ENCODE peak calls at places on chromosome 7, in seven cellular contexts. W, E, D, Y, N, A and S are unnamed samples.

GRCh38 chr7:127270093-127270492 is 17.4 kb upstream of the GRM8 start:
- DNase-seq in D (no peak), Y (no peak), E (no peak), W (no peak), N (no peak), A (no peak), S (no peak)

GRCh38 chr7:96118449-96119001 is 203.4 kb downstream of the SLC25A13 start:
- DNase-seq in A (peak; percentile 8), N (peak; percentile 9), W (no peak), E (no peak), D (no peak), Y (no peak), S (no peak)

GRCh38 chr7:151020231-151020630 is 4.1 kb downstream of the ATG9B start:
- DNase-seq in Y (no peak), N (no peak), A (no peak), D (peak; percentile 39), W (no peak), E (no peak), S (no peak)

GRCh38 chr7:99791021-99791420 is 7.0 kb upstream of the CYP3A4 start:
- DNase-seq in A (no peak), Y (no peak), W (no peak), N (no peak), D (no peak), E (no peak), S (no peak)

GRCh38 chr7:149257146-149257545 is 4.8 kb upstream of the ZNF783 start:
- DNase-seq in E (no peak), A (no peak), Y (no peak), D (no peak), N (no peak), W (no peak), S (no peak)

GRCh38 chr7:30472081-30472770 is 6.4 kb downstream of the NOD1 start:
- DNase-seq in E (no peak), W (no peak), Y (no peak), D (no peak), N (no peak), A (no peak), S (peak; percentile 25)

GRCh38 chr7:44098092-44099068 is 5.8 kb upstream of the AEBP1 start:
- DNase-seq in D (no peak), Y (no peak), E (no peak), A (no peak), N (no peak), W (no peak), S (no peak)

GRCh38 chr7:36310897-36311296 is 78.8 kb upstream of the ANLN start:
- DNase-seq in E (no peak), N (no peak), D (no peak), A (no peak), Y (peak; percentile 7), W (no peak), S (no peak)

GRCh38 chr7:73613954-73614735 is 10.2 kb downstream of the MLXIPL start:
- DNase-seq in W (peak; percentile 92), A (peak; percentile 21), N (no peak), Y (no peak), D (no peak), E (no peak), S (no peak)

GRCh38 chr7:48337012-48337621 is 165.9 kb downstream of the ABCA13 start:
- DNase-seq in Y (no peak), D (no peak), A (peak; percentile 2), E (no peak), W (peak; percentile 6), N (peak; percentile 53), S (no peak)

GRCh38 chr7:122885583-122886356 is 490 bp downstream of the CADPS2 start:
- DNase-seq in Y (peak; percentile 60), D (peak; percentile 67), E (peak; percentile 30), W (peak; percentile 60), N (peak; percentile 63), A (peak; percentile 26), S (peak; percentile 32)

GRCh38 chr7:36605261-36605660 is 119.0 kb downstream of the AOAH start:
- DNase-seq in Y (no peak), D (no peak), N (no peak), W (no peak), E (no peak), A (peak; percentile 22), S (no peak)

GRCh38 chr7:1457059-1457948 is 2.0 kb downstream of the MICALL2 start:
- DNase-seq in A (no peak), E (no peak), D (no peak), Y (no peak), N (no peak), W (peak; percentile 41), S (no peak)

GRCh38 chr7:35727571-35727970 is 32.6 kb upstream of the HERPUD2 start:
- DNase-seq in A (no peak), D (peak; percentile 51), E (no peak), N (no peak), Y (no peak), W (no peak), S (no peak)

GRCh38 chr7:12524794-12525386 is 45.6 kb upstream of the SCIN start:
- DNase-seq in A (peak; percentile 39), E (no peak), W (peak; percentile 68), Y (no peak), D (peak; percentile 66), N (peak; percentile 57), S (no peak)

GRCh38 chr7:112462236-112462635 is 12.0 kb downstream of the IFRD1 start:
- DNase-seq in D (peak; percentile 80), W (peak; percentile 86), Y (peak; percentile 83), N (no peak), A (peak; percentile 74), E (peak; percentile 59), S (peak; percentile 73)

GRCh38 chr7:6680146-6680545 is 26.6 kb downstream of the ZNF12 start:
- DNase-seq in A (no peak), D (no peak), Y (no peak), W (no peak), N (no peak), E (no peak), S (no peak)

GRCh38 chr7:6675807-6676405 is 30.8 kb downstream of the ZNF12 start:
- DNase-seq in N (no peak), Y (no peak), W (no peak), E (no peak), D (no peak), A (no peak), S (no peak)
- H3K9me3 ChIP-seq in N (no peaks in the 10 kb centered on the region), Y (peaks cover 8% of the 10 kb centered on the region), W (peaks cover 2% of the 10 kb centered on the region), E (peaks cover 91% of the 10 kb centered on the region), D (peaks cover 74% of the 10 kb centered on the region), A (peaks cover 48% of the 10 kb centered on the region), S (peaks cover 20% of the 10 kb centered on the region)

GRCh38 chr7:139733751-139734150 is 44.0 kb downstream of the HIPK2 start:
- DNase-seq in N (no peak), Y (no peak), A (no peak), E (no peak), W (no peak), D (no peak), S (no peak)

GRCh38 chr7:139730746-139731612 is 46.8 kb downstream of the HIPK2 start:
- DNase-seq in N (no peak), E (peak; percentile 81), Y (peak; percentile 57), D (peak; percentile 53), A (peak; percentile 76), W (no peak), S (no peak)

GRCh38 chr7:139732471-139733167 is 45.2 kb downstream of the HIPK2 start:
- DNase-seq in E (no peak), N (no peak), Y (no peak), A (no peak), D (no peak), W (no peak), S (no peak)

GRCh38 chr7:139734395-139734794 is 43.4 kb downstream of the HIPK2 start:
- DNase-seq in D (peak; percentile 99), N (no peak), E (peak; percentile 65), Y (no peak), A (peak; percentile 89), W (peak; percentile 23), S (no peak)

DNA sequence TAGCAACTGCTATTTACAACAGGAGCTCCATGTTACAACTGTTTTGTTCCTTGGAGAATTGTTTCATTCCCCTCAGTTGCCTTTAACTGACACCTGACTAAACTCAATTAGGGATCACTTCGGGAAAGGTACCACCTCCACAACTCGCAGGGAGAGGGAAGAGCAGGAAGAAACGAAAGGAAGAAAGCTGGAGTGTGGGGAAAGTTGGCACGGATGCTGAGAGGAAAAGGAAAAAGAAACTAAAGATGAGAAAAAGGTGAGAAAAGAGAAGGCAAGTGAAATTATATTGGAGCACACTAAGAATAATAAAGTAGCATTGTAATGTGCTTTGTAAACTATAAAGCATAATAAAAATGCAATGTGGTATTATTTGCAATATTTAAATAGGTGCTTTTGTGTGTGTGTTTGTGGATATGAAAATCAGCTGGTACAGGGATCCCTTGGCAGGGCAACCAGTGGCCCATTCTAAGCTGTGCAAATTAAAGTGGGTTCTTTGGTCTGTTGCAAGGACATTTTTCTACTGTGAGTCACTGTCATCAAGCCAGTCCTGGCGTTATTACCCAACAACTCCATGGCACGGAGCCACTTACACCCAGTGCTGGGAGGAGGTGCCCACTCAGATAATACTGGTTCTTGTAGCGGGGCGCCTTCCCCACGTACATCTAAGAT is 45.9 kb downstream of the HIPK2 start:
- DNase-seq in W (peak; percentile 92), D (peak; percentile 95), N (no peak), E (peak; percentile 85), Y (peak; percentile 90), A (peak; percentile 79), S (peak; percentile 94)
- H3K27ac ChIP-seq in W (peak overlapping the region; percentile 75), D (peak overlapping the region; percentile 51), N (peak overlapping the region; percentile 21), E (peak overlapping the region; percentile 90), Y (peak overlapping the region; percentile 71), A (peak overlapping the region; percentile 56), S (peak overlapping the region; percentile 98)

GRCh38 chr7:157397036-157397720 is 60.4 kb downstream of the DNAJB6 start:
- DNase-seq in D (no peak), N (no peak), A (no peak), Y (no peak), W (peak; percentile 8), E (no peak), S (no peak)
- H3K4me3 ChIP-seq in D (no peak overlapping the region), N (no peak overlapping the region), A (no peak overlapping the region), Y (no peak overlapping the region), W (no peak overlapping the region), E (no peak overlapping the region), S (no peak overlapping the region)

GRCh38 chr7:158390460-158390859 is 197.2 kb downstream of the PTPRN2 start:
- DNase-seq in Y (no peak), W (no peak), D (no peak), E (no peak), N (no peak), A (no peak), S (no peak)

GRCh38 chr7:158391141-158391540 is 196.5 kb downstream of the PTPRN2 start:
- DNase-seq in N (no peak), D (no peak), E (no peak), Y (no peak), A (no peak), W (no peak), S (no peak)

GRCh38 chr7:158393926-158394625 is 193.5 kb downstream of the PTPRN2 start:
- DNase-seq in E (no peak), D (no peak), Y (no peak), W (no peak), N (no peak), A (no peak), S (no peak)

GRCh38 chr7:158391541-158391940 is 196.1 kb downstream of the PTPRN2 start:
- DNase-seq in A (no peak), Y (no peak), D (no peak), E (no peak), N (no peak), W (no peak), S (no peak)

DNA sequence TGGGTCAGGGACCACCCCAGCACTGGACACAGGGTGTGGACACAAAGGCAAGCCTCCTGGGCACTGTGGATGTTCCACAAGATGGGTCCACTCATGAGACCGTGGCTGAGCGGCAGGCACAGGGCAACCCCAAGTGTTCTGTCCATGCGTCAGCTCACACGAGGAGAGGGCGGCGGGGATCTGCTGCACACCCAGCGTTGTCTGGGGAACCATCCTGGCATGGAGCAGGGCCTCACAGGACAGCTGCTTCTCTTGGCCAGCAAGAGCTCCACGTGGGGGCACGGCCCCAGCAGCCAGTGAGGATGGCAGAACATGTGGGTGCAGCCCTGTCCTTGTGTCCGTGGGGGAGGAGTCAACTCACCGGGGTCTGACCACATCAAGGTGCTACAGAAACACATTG is 195.4 kb downstream of the PTPRN2 start:
- DNase-seq in D (no peak), A (no peak), E (no peak), W (no peak), N (no peak), Y (no peak), S (no peak)
- H3K9me3 ChIP-seq in D (no peaks in the 10 kb centered on the region), A (no peaks in the 10 kb centered on the region), E (no peaks in the 10 kb centered on the region), W (no peaks in the 10 kb centered on the region), N (no peaks in the 10 kb centered on the region), Y (no peaks in the 10 kb centered on the region), S (no peaks in the 10 kb centered on the region)